ENCODE peak calls at places on chromosomes 4 and X, in nine cellular contexts. M is mammary epithelial cell, K is Karpas-422, L is fibroblast of lung, S is endodermal cell, B is H1, N is astrocyte, J is mesenchymal stem cell, A is GM23248. C is an unnamed sample.

GRCh38 chrX:96710031-96710430 is 25.4 kb downstream of the DIAPH2 start:
- DNase-seq in M (no peak), K (no peak), L (no peak), S (no peak), B (no peak), N (no peak), J (no peak), A (no peak), C (no peak)

GRCh38 chr4:184473515-184474260 is 662 bp downstream of the IRF2 start:
- DNase-seq in M (peak; percentile 54), K (peak; percentile 72), L (peak; percentile 44), S (peak; percentile 81), B (no peak), N (peak; percentile 32), J (peak; percentile 70), A (peak; percentile 70), C (no peak)

GRCh38 chrX:23784487-23785301 is 1.7 kb downstream of the SAT1 start:
- DNase-seq in M (peak; percentile 81), K (peak; percentile 81), L (peak; percentile 83), S (no peak), B (no peak), N (peak; percentile 81), J (peak; percentile 84), A (peak; percentile 85), C (no peak)

GRCh38 chr4:140038031-140038533 is 115.9 kb downstream of the MAML3 start:
- DNase-seq in M (peak; percentile 51), K (no peak), L (peak; percentile 90), S (no peak), B (no peak), N (peak; percentile 88), J (peak; percentile 46), A (peak; percentile 68), C (no peak)

GRCh38 chr4:39662683-39663082 is 24.0 kb upstream of the SMIM14 start:
- DNase-seq in M (no peak), K (no peak), L (no peak), S (no peak), B (no peak), N (no peak), J (no peak), A (no peak), C (no peak)

GRCh38 chr4:105708376-105709080 is at the start of the genes GSTCD and INTS12:
- DNase-seq in M (peak; percentile 91), K (peak; percentile 97), L (peak; percentile 92), S (peak; percentile 97), B (peak; percentile 75), N (peak; percentile 89), J (peak; percentile 95), A (peak; percentile 97), C (peak; percentile 76)

GRCh38 chr4:73224886-73225285 is 33.7 kb downstream of the ANKRD17 start:
- DNase-seq in M (no peak), K (no peak), L (no peak), S (no peak), B (no peak), N (no peak), J (no peak), A (no peak), C (no peak)

GRCh38 chr4:55866290-55866907 is 13.0 kb downstream of the EXOC1 start:
- DNase-seq in M (peak; percentile 89), K (no peak), L (peak; percentile 96), S (no peak), B (no peak), N (peak; percentile 96), J (peak; percentile 94), A (peak; percentile 98), C (no peak)

GRCh38 chrX:153897899-153898298 is 6.6 kb upstream of the AVPR2 start:
- DNase-seq in M (no peak), K (no peak), L (no peak), S (no peak), B (no peak), N (no peak), J (no peak), A (no peak), C (no peak)

GRCh38 chr4:42489095-42489494 is 91.8 kb downstream of the SHISA3 start:
- DNase-seq in M (no peak), K (no peak), L (no peak), S (no peak), B (no peak), N (no peak), J (no peak), A (no peak), C (no peak)
- H3K9ac ChIP-seq in M (no peak overlapping the region), K (no peak overlapping the region), L (no peak overlapping the region), S (no peak overlapping the region), B (no peak overlapping the region), N (no peak overlapping the region), J (no peak overlapping the region), A (no peak overlapping the region), C (no peak overlapping the region)

GRCh38 chrX:48890934-48891401 is 6.6 kb downstream of the TIMM17B start:
- DNase-seq in M (no peak), K (no peak), L (no peak), S (peak; percentile 66), B (no peak), N (no peak), J (no peak), A (peak; percentile 15), C (no peak)
- H3K4me3 ChIP-seq in M (peak overlapping the region; percentile 51), K (peak overlapping the region; percentile 35), L (peak overlapping the region; percentile 26), S (peak overlapping the region; percentile 69), B (peak overlapping the region; percentile 47), N (peak overlapping the region; percentile 48), J (peak overlapping the region; percentile 63), A (peak overlapping the region; percentile 74), C (peak overlapping the region; percentile 77)

GRCh38 chrX:1601768-1602085 is 10.3 kb downstream of the AKAP17A start:
- DNase-seq in M (no peak), K (no peak), L (no peak), S (no peak), B (no peak), N (no peak), J (no peak), A (no peak), C (no peak)
- H3K36me3 ChIP-seq in M (peaks cover 13% of the 10 kb centered on the region), K (peaks cover 19% of the 10 kb centered on the region), L (peaks cover 32% of the 10 kb centered on the region), S (peaks cover 42% of the 10 kb centered on the region), B (peaks cover 65% of the 10 kb centered on the region), N (peaks cover 15% of the 10 kb centered on the region), J (peaks cover 70% of the 10 kb centered on the region), A (peaks cover 13% of the 10 kb centered on the region), C (peaks cover 61% of the 10 kb centered on the region)

GRCh38 chrX:87663421-87663820 is 145.8 kb downstream of the KLHL4 start:
- DNase-seq in M (peak; percentile 13), K (no peak), L (no peak), S (no peak), B (no peak), N (no peak), J (no peak), A (no peak), C (no peak)
- H3K9ac ChIP-seq in M (no peak overlapping the region), K (no peak overlapping the region), L (no peak overlapping the region), S (no peak overlapping the region), B (no peak overlapping the region), N (no peak overlapping the region), J (no peak overlapping the region), A (no peak overlapping the region), C (no peak overlapping the region)